ENCODE peak calls at places on chromosomes 11 and 22, in nine cellular contexts. B is ovary, F is Panc1, S is esophagus squamous epithelium, O is A549, H is astrocyte, T is neural progenitor cell, W is MM.1S, I is pancreas. U is an unnamed sample.

GRCh38 chr11:31422703-31423102 is 53.0 kb downstream of the DNAJC24 start:
- DNase-seq in B (no peak), S (no peak), O (no peak), W (no peak), F (no peak), I (no peak), H (no peak), T (peak), U (no peak)

GRCh38 chr11:103338621-103339484 is 229.6 kb downstream of the DYNC2H1 start:
- DNase-seq in T (peak), O (no peak), B (no peak), F (no peak), S (no peak), I (no peak), W (no peak), H (peak), U (no peak)

GRCh38 chr11:111977141-111978027 is 40.2 kb downstream of the DIXDC1 start:
- DNase-seq in O (no peak), S (no peak), H (peak), T (peak), B (peak), F (no peak), W (no peak), I (peak), U (no peak)

GRCh38 chr11:79013509-79013908 is 427.3 kb downstream of the TENM4 start:
- DNase-seq in B (no peak), F (no peak), H (peak), W (no peak), S (no peak), O (no peak), I (no peak), T (no peak), U (no peak)

GRCh38 chr11:17747131-17747955 is 12.8 kb downstream of the KCNC1 start:
- DNase-seq in O (no peak), W (no peak), B (no peak), H (no peak), I (no peak), S (no peak), T (no peak), F (no peak), U (no peak)

GRCh38 chr22:39234157-39234793 is 10.5 kb downstream of the PDGFB start:
- DNase-seq in I (no peak), W (no peak), S (no peak), H (peak), T (peak), B (no peak), F (no peak), O (no peak), U (no peak)

GRCh38 chr11:45771942-45772522 is 32.9 kb upstream of the SLC35C1 start:
- DNase-seq in F (peak), T (peak), W (peak), O (peak), I (peak), H (peak), B (peak), S (no peak), U (no peak)

GRCh38 chr11:113189909-113190667 is 124.3 kb upstream of the TTC12 start:
- DNase-seq in B (no peak), H (peak), T (no peak), S (no peak), I (no peak), W (no peak), F (no peak), O (peak), U (no peak)

GRCh38 chr11:69934861-69935494 is 115.8 kb upstream of the FGF3 start:
- DNase-seq in B (no peak), I (no peak), O (peak), W (no peak), T (no peak), F (no peak), S (no peak), H (peak), U (no peak)

GRCh38 chr11:128667873-128668272 is 26.0 kb upstream of the FLI1 start:
- DNase-seq in B (no peak), F (no peak), H (no peak), O (no peak), S (no peak), W (no peak), T (no peak), I (no peak), U (no peak)

DNA sequence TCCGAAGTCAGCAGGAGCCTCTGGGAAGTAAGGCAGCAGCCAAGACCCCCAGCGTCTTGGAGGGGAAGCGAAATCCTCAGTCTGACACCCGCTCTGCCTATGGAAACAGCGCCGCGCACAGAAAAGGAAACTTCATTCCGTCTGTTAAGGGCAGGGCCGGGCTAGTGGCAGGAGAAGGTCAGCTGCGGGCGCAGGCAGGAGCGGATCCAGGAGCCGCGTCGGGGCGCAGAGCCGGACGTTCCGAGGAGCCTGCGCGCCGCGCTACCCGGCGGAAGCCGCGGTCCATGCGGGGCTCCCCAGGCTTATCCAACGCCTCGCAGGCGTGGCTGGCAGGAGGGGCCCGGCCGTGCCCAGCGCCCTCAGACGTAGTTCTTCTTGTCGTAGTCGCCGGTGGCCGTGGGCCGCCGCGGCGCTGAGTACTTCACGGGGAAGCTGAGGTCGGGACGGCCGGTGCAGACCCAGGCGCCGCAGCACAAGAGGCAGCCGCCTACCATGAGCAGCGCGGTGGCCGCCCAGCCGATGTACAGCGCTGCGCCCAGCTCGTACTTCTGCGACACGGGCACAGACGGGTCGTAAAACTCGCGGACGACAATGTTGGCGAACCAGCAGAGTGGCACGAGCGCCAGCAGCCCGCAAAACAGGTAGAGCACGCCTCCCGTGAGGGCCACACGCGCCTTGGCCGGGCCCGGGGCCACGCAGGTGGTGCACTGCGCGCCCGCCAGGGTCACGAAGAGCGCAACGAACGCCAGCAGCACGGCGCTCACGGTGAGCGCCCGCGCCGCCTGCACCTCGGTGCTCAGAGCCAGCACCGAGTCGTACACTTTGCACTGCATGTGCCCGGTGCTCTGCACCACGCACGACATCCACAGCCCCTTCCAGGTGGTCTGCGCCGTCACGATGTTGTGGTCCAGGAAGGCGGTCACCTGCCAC is 705 bp downstream of the CLDN5 start:
- DNase-seq in T (peak), W (no peak), O (no peak), F (no peak), H (peak), I (no peak), B (no peak), S (no peak), U (no peak)
- H3K4me3 ChIP-seq in T (peak), W (no peak), O (no peak), F (peak), H (peak), I (no peak), B (peak), S (peak), U (no peak)

GRCh38 chr11:92206441-92206840 is 18.2 kb upstream of the FAT3 start:
- DNase-seq in O (no peak), W (no peak), I (no peak), S (no peak), F (no peak), H (no peak), T (no peak), B (no peak), U (no peak)

GRCh38 chr11:92212530-92212929 is 12.1 kb upstream of the FAT3 start:
- DNase-seq in F (no peak), B (no peak), T (no peak), W (no peak), S (no peak), I (no peak), O (no peak), H (no peak), U (no peak)

GRCh38 chr11:92216789-92217188 is 7.8 kb upstream of the FAT3 start:
- DNase-seq in S (no peak), O (no peak), H (no peak), I (no peak), T (no peak), W (no peak), B (no peak), F (no peak), U (no peak)

DNA sequence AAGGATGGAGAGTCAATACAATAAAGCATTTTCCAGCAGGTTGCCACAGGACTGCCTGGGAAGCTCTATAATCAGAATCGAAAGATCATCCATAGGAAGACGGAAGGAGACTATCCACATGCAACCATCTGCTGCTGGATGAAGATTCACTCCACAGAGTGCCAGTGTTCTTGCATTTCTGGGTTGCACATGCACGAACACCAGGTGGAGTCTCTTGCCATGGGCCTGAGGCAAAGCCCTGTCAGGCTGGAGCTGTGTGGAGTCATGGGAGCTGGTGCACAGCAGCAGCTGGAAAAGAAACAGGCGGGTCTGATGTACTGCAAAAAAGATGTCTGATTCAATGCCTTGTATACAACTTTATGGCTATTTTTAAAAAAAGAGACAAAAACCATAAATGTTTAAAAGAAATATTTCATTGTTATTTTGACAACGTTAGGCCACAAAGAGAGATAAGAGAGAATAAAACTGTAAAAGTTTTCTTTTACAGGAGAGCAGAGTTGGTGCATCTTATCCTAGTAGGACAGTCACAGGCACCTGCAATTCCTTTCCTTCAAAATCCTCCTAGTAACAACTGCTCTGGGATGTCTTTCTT is 12.9 kb upstream of the FAT3 start:
- DNase-seq in S (no peak), F (no peak), H (peak), T (peak), I (no peak), B (no peak), O (no peak), W (no peak), U (no peak)
- TF ChIP-seq CTCF in S (no peak), F (peak), H (peak), T (peak), I (no peak), B (no peak), O (peak), W (no peak), U (no peak)

GRCh38 chr11:133951484-133952198 is 5.1 kb downstream of the IGSF9B start:
- DNase-seq in T (peak), I (no peak), H (peak), B (no peak), W (no peak), S (no peak), O (no peak), F (no peak), U (no peak)
- H3K4me3 ChIP-seq in T (peak), I (no peak), H (peak), B (peak), W (no peak), S (no peak), O (no peak), F (no peak), U (no peak)

GRCh38 chr22:50702821-50703725 is 30.4 kb downstream of the SHANK3 start:
- DNase-seq in B (no peak), F (no peak), T (no peak), W (no peak), H (no peak), I (no peak), O (no peak), S (no peak), U (no peak)
- TF ChIP-seq CTCF in B (no peak), F (no peak), T (no peak), W (no peak), H (no peak), I (no peak), O (no peak), S (no peak), U (no peak)

DNA sequence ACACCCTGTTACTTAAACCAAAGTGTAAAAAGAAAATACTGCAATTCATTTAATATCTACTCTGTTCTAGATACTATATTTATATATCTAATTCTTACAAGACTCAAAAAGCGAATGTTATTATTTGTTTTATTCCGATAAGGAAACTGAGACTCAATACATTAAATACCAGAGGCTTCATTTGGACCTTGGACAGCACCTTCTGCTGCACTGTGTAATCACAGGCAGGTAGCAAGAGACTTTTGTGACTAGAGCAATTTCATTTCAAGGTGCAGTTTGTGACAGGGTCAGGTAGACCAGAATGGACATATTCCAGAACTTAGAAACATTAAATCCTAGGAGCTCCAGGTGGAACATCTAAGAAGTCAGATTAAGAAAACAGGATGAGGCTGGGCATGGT is 21.4 kb upstream of the DNAJB13 start:
- DNase-seq in S (no peak), H (no peak), F (no peak), I (no peak), W (no peak), B (no peak), O (no peak), T (no peak), U (no peak)
- H3K4me3 ChIP-seq in S (no peak), H (no peak), F (no peak), I (no peak), W (no peak), B (no peak), O (no peak), T (no peak), U (no peak)

GRCh38 chr11:132402056-132402684 is 1031.8 kb downstream of the NTM start:
- DNase-seq in S (no peak), F (peak), W (peak), O (no peak), T (peak), I (no peak), H (peak), B (no peak), U (peak)
- TF ChIP-seq CTCF in S (no peak), F (peak), W (peak), O (no peak), T (peak), I (no peak), H (peak), B (no peak), U (peak)

GRCh38 chr11:75182652-75183051 is 31.7 kb downstream of the SLCO2B1 start:
- DNase-seq in T (no peak), H (no peak), W (no peak), B (no peak), O (no peak), F (no peak), I (no peak), S (no peak), U (no peak)
- H3K4me3 ChIP-seq in T (no peak), H (no peak), W (no peak), B (no peak), O (no peak), F (no peak), I (no peak), S (no peak), U (no peak)

GRCh38 chr11:77770629-77771028 is 49.9 kb downstream of the RSF1 start:
- DNase-seq in S (no peak), H (no peak), F (no peak), W (no peak), T (no peak), I (no peak), B (no peak), O (no peak), U (no peak)
- TF ChIP-seq CTCF in S (no peak), H (no peak), F (no peak), W (no peak), T (no peak), I (no peak), B (no peak), O (no peak), U (no peak)

DNA sequence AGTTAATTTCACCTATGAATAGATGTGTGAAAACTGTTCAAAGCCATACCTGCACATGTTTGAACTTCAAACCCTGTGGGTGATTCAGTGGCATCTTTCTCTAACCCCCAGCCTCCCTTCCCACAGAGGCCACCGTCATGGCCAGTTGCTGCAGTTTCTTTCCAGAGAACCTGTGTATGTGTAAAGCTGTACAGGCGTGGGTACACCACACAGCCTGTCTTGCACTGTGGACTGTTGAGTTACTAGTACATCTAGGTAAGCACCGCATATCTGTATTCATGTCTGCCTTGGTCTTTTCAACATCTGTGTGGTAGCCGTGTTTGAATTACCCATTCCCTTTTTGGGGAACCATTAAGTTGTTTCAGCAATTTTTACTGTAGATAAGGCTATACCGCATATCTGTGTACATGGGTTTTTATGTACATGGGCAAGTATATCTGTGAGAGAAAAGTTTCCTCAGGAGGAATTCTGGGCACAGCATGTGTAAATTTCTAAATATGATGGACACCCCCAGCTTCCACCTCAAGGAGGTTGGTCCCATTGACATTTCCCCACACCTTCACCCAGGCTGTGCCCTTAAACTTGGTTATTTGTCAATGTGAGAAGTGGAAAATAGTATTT is 13.9 kb downstream of the NEAT1 start:
- DNase-seq in H (no peak), W (no peak), B (no peak), I (no peak), O (no peak), T (no peak), S (no peak), F (no peak), U (no peak)
- H3K4me3 ChIP-seq in H (no peak), W (no peak), B (no peak), I (no peak), O (no peak), T (no peak), S (no peak), F (no peak), U (no peak)

DNA sequence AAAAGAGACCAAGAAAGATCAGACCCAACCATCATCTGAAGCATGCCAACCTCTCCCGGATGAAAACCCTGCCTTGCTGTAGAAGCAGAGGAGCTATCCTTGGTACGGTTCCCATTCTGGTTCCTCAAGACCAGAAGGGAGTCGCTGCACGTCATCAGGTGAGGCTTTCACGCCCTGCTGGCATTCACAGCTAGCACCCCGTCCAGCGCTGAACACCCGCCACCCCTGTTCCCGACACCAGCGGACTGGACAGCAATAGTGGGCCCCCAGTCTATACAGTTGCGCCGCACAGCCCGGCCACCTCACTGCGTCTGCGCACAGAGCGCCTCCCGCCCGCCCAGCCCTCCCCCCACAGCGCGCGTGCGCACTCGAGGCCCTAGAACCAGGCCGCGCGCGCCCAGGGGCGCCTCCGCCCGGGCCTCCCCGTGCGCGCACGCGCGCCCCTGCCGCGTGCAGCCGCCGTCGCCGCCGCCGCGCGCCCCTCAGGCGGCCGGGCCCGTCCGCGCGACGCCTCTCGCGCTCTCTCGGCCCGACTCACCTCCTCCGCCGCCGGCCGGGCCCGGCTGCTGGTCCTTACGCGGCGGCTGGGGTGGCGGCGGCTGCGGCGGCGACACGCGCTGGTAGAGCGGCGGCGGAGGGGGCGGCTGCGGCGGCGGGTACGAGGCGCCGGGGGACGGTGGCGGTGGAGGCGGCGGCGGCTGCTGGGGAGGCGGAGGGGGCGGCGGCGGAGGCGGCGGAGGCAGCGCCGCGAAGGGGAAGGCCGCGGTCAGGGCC is 706 bp downstream of the SF1 start:
- DNase-seq in W (peak), O (peak), S (peak), I (peak), H (peak), B (peak), T (peak), F (no peak), U (peak)
- TF ChIP-seq CTCF in W (no peak), O (no peak), S (no peak), I (no peak), H (no peak), B (no peak), T (no peak), F (no peak), U (no peak)